ENCODE peak calls at places on chromosomes 6 and 20, in five cellular contexts. T is NCI-H1417; O is putamen; D is NCI-H2081; X is activated naive CD8-positive, alpha-beta T cell treated with anti-CD3 and anti-CD28 coated beads, Interleukin-2, amount 50 U/mL, for 24 hours. V is an unnamed sample.

GRCh38 chr20:21096321-21097043 is 9.7 kb downstream of the LINC00237 start:
- DNase-seq in T (peak; percentile 51), O (peak; percentile 72), D (peak; percentile 11), X (no peak), V (no peak)

GRCh38 chr6:40015530-40015929 is 81.3 kb upstream of the MOCS1 start:
- DNase-seq in T (no peak), O (no peak), D (no peak), X (no peak), V (no peak)

GRCh38 chr20:24912397-24913075 is 36.5 kb upstream of the CST7 start:
- DNase-seq in T (no peak), O (no peak), D (no peak), X (no peak), V (no peak)

GRCh38 chr6:129704708-129705107 is 5.3 kb downstream of the ARHGAP18 start:
- DNase-seq in T (no peak), O (no peak), D (no peak), X (no peak), V (no peak)

GRCh38 chr6:134267917-134268361 is 50.0 kb downstream of the SGK1 start:
- DNase-seq in T (peak; percentile 71), O (peak; percentile 72), D (no peak), X (no peak), V (peak; percentile 39)

GRCh38 chr6:42222450-42222849 is 4.8 kb upstream of the MRPS10 start:
- DNase-seq in T (no peak), O (no peak), D (no peak), X (no peak), V (no peak)

GRCh38 chr6:41470341-41471063 is 75.7 kb upstream of the FOXP4 start:
- DNase-seq in T (no peak), O (no peak), D (no peak), X (peak; percentile 27), V (no peak)

GRCh38 chr20:57622579-57623381 is 2.6 kb upstream of the ZBP1 start:
- DNase-seq in T (peak; percentile 80), O (peak; percentile 22), D (peak; percentile 50), X (peak; percentile 76), V (peak; percentile 79)

GRCh38 chr6:42166444-42167141 is 6.6 kb upstream of the GUCA1A start:
- DNase-seq in T (peak; percentile 89), O (peak; percentile 50), D (peak; percentile 71), X (peak; percentile 83), V (peak; percentile 77)

GRCh38 chr6:75206338-75207210 is 721 bp upstream of the COL12A1 start:
- DNase-seq in T (no peak), O (no peak), D (no peak), X (peak; percentile 4), V (no peak)

GRCh38 chr20:20022498-20022897 is 5.3 kb downstream of the NAA20 start:
- DNase-seq in T (no peak), O (no peak), D (no peak), X (no peak), V (no peak)

GRCh38 chr20:33796263-33796906 is 14.8 kb upstream of the CHMP4B start:
- DNase-seq in T (peak; percentile 97), O (no peak), D (peak; percentile 64), X (no peak), V (peak; percentile 73)

GRCh38 chr20:46220808-46221207 is 87.5 kb downstream of the CDH22 start:
- DNase-seq in T (peak; percentile 90), O (peak; percentile 23), D (peak; percentile 62), X (no peak), V (no peak)

GRCh38 chr6:24543683-24544082 is 48.9 kb downstream of the ALDH5A1 start:
- DNase-seq in T (no peak), O (no peak), D (peak; percentile 12), X (no peak), V (no peak)

GRCh38 chr6:37648465-37649330 is 49.0 kb downstream of the MDGA1 start:
- DNase-seq in T (no peak), O (no peak), D (no peak), X (peak; percentile 15), V (no peak)

GRCh38 chr20:13141541-13141940 is 79.5 kb upstream of the ISM1 start:
- DNase-seq in T (peak; percentile 12), O (no peak), D (no peak), X (no peak), V (no peak)

GRCh38 chr20:58711266-58712051 is 18.9 kb downstream of the NPEPL1 start:
- DNase-seq in T (no peak), O (no peak), D (no peak), X (no peak), V (peak; percentile 4)

GRCh38 chr20:61875221-61875885 is 190.3 kb downstream of the TAF4 start:
- DNase-seq in T (no peak), O (peak; percentile 19), D (no peak), X (no peak), V (no peak)

GRCh38 chr6:80331522-80331921 is 225.1 kb downstream of the BCKDHB start:
- DNase-seq in T (peak; percentile 91), O (no peak), D (peak; percentile 93), X (no peak), V (no peak)

GRCh38 chr6:104680539-104680938 is 179.2 kb downstream of the HACE1 start:
- DNase-seq in T (no peak), O (no peak), D (no peak), X (no peak), V (no peak)

GRCh38 chr6:150084426-150084825 is 15.5 kb upstream of the ULBP3 start:
- DNase-seq in T (no peak), O (no peak), D (no peak), X (no peak), V (no peak)

GRCh38 chr6:144449911-144450690 is 165.0 kb downstream of the UTRN start:
- DNase-seq in T (no peak), O (no peak), D (no peak), X (no peak), V (no peak)

GRCh38 chr20:53157443-53158408 is 185.6 kb downstream of the TSHZ2 start:
- DNase-seq in T (peak; percentile 35), O (no peak), D (no peak), X (peak; percentile 49), V (peak; percentile 59)

GRCh38 chr6:116277124-116277523 is 2.6 kb downstream of the TSPYL1 start:
- DNase-seq in T (no peak), O (no peak), D (no peak), X (no peak), V (no peak)

GRCh38 chr6:11595903-11596302 is 58.4 kb downstream of the TMEM170B start:
- DNase-seq in T (no peak), O (no peak), D (no peak), X (no peak), V (no peak)

GRCh38 chr20:60055740-60056139 is 97.5 kb downstream of the CDH26 start:
- DNase-seq in T (peak; percentile 18), O (peak; percentile 17), D (no peak), X (peak; percentile 44), V (peak; percentile 41)

GRCh38 chr6:29976588-29977424 is 34.5 kb downstream of the HLA-A start:
- DNase-seq in T (peak; percentile 86), O (peak; percentile 59), D (peak; percentile 78), X (peak; percentile 65), V (peak; percentile 84)

GRCh38 chr6:27273783-27274182 is 26.3 kb downstream of the PRSS16 start:
- DNase-seq in T (no peak), O (no peak), D (no peak), X (no peak), V (no peak)

GRCh38 chr20:63176448-63177133 is 39.3 kb downstream of the YTHDF1 start:
- DNase-seq in T (peak; percentile 62), O (no peak), D (no peak), X (no peak), V (no peak)

GRCh38 chr6:42566614-42567208 is 2.9 kb downstream of the UBR2 start:
- DNase-seq in T (no peak), O (no peak), D (no peak), X (no peak), V (no peak)

GRCh38 chr20:58401123-58401639 is 12.2 kb downstream of the VAPB start:
- DNase-seq in T (no peak), O (no peak), D (no peak), X (no peak), V (no peak)

GRCh38 chr20:38764563-38765355 is 16.5 kb downstream of the ACTR5 start:
- DNase-seq in T (no peak), O (peak; percentile 85), D (no peak), X (peak; percentile 64), V (no peak)

GRCh38 chr6:30325150-30325872 is 1.4 kb upstream of the TRIM39 start:
- DNase-seq in T (peak; percentile 32), O (no peak), D (no peak), X (peak; percentile 87), V (peak; percentile 67)

GRCh38 chr6:37371158-37372083 is 17.6 kb downstream of the RNF8 start:
- DNase-seq in T (peak; percentile 75), O (no peak), D (peak; percentile 22), X (no peak), V (no peak)

GRCh38 chr6:62285612-62286469 is at the start of gene KHDRBS2:
- DNase-seq in T (peak; percentile 95), O (peak; percentile 91), D (peak; percentile 97), X (peak; percentile 54), V (peak; percentile 83)

GRCh38 chr6:38144365-38144764 is 324.8 kb downstream of the ZFAND3 start:
- DNase-seq in T (peak; percentile 20), O (peak; percentile 63), D (no peak), X (no peak), V (no peak)

GRCh38 chr20:51134405-51134804 is 111.5 kb upstream of the KCNG1 start:
- DNase-seq in T (no peak), O (no peak), D (no peak), X (no peak), V (no peak)

GRCh38 chr6:26660096-26660425 is 515 bp upstream of the ZNF322 start:
- DNase-seq in T (no peak), O (no peak), D (peak; percentile 3), X (peak; percentile 13), V (no peak)

GRCh38 chr6:48775157-48775556 is 664.2 kb upstream of the PTCHD4 start:
- DNase-seq in T (no peak), O (no peak), D (no peak), X (no peak), V (no peak)

GRCh38 chr6:43509984-43510826 is at the start of gene LRRC73:
- DNase-seq in T (peak; percentile 83), O (peak; percentile 84), D (peak; percentile 63), X (peak; percentile 85), V (peak; percentile 89)